ENCODE peak calls at places on chromosomes 13 and 19, in ten cellular contexts. I, O, Z, H, T, M, J, B, X and W are unnamed samples.

GRCh38 chr19:374183-374885 is 29.7 kb upstream of the MIER2 start:
- DNase-seq in I (no peak), O (no peak), Z (no peak), H (peak; percentile 55), T (no peak), M (no peak), J (no peak), B (no peak), X (no peak), W (no peak)

GRCh38 chr19:41189425-41190065 is 3.5 kb upstream of the CYP2S1 start:
- DNase-seq in I (no peak), O (no peak), Z (no peak), H (no peak), T (no peak), M (no peak), J (no peak), B (no peak), X (no peak), W (no peak)

GRCh38 chr13:19586904-19587634 is 25.7 kb upstream of the TPTE2 start:
- DNase-seq in I (peak; percentile 55), O (no peak), Z (no peak), H (no peak), T (peak; percentile 31), M (peak; percentile 52), J (no peak), B (peak; percentile 65), X (no peak), W (no peak)

GRCh38 chr13:20239748-20240147 is 7.6 kb upstream of the GJB6 start:
- DNase-seq in I (peak; percentile 24), O (no peak), Z (no peak), H (no peak), T (no peak), M (no peak), J (no peak), B (no peak), X (no peak), W (no peak)

GRCh38 chr13:94679614-94680013 is 32.7 kb downstream of the SOX21 start:
- DNase-seq in I (no peak), O (no peak), Z (no peak), H (no peak), T (no peak), M (no peak), J (no peak), B (no peak), X (no peak), W (no peak)

GRCh38 chr13:43196171-43196611 is 172.8 kb downstream of the DNAJC15 start:
- DNase-seq in I (no peak), O (no peak), Z (no peak), H (peak; percentile 68), T (no peak), M (peak; percentile 70), J (no peak), B (no peak), X (peak; percentile 61), W (no peak)

GRCh38 chr13:45879666-45880065 is 28.1 kb upstream of the SIAH3 start:
- DNase-seq in I (peak; percentile 10), O (peak; percentile 25), Z (no peak), H (no peak), T (peak; percentile 48), M (no peak), J (peak; percentile 57), B (peak; percentile 39), X (no peak), W (no peak)

GRCh38 chr19:4099054-4099764 is 24.7 kb downstream of the MAP2K2 start:
- DNase-seq in I (no peak), O (no peak), Z (no peak), H (no peak), T (no peak), M (no peak), J (no peak), B (no peak), X (no peak), W (no peak)

GRCh38 chr13:102355251-102355650 is 46.6 kb downstream of the FGF14 start:
- DNase-seq in I (no peak), O (no peak), Z (no peak), H (no peak), T (no peak), M (no peak), J (no peak), B (no peak), X (no peak), W (no peak)

GRCh38 chr19:1080360-1081161 is 13.6 kb downstream of the ARHGAP45 start:
- DNase-seq in I (no peak), O (no peak), Z (no peak), H (no peak), T (no peak), M (no peak), J (no peak), B (no peak), X (no peak), W (no peak)

GRCh38 chr19:38661996-38662395 is 14.5 kb downstream of the ACTN4 start:
- DNase-seq in I (peak; percentile 55), O (no peak), Z (no peak), H (no peak), T (peak; percentile 69), M (no peak), J (no peak), B (no peak), X (no peak), W (no peak)

GRCh38 chr13:28467034-28467433 is 27.9 kb downstream of the FLT1 start:
- DNase-seq in I (no peak), O (no peak), Z (no peak), H (no peak), T (no peak), M (no peak), J (no peak), B (no peak), X (no peak), W (no peak)

GRCh38 chr13:43529796-43530195 is 257.0 kb downstream of the ENOX1 start:
- DNase-seq in I (no peak), O (no peak), Z (no peak), H (no peak), T (no peak), M (no peak), J (no peak), B (no peak), X (no peak), W (no peak)

GRCh38 chr13:65461590-65461989 is 1768.5 kb downstream of the PCDH9 start:
- DNase-seq in I (no peak), O (no peak), Z (no peak), H (no peak), T (no peak), M (no peak), J (peak; percentile 41), B (no peak), X (no peak), W (no peak)

GRCh38 chr13:59364508-59365187 is 799.1 kb downstream of the DIAPH3 start:
- DNase-seq in I (no peak), O (peak; percentile 2), Z (no peak), H (peak; percentile 73), T (no peak), M (peak; percentile 62), J (no peak), B (no peak), X (no peak), W (no peak)

GRCh38 chr19:20179946-20180345 is 12.9 kb downstream of the ZNF486 start:
- DNase-seq in I (no peak), O (no peak), Z (no peak), H (no peak), T (no peak), M (no peak), J (no peak), B (no peak), X (no peak), W (no peak)

GRCh38 chr13:109151696-109152095 is 522.3 kb downstream of the MYO16 start:
- DNase-seq in I (no peak), O (no peak), Z (no peak), H (no peak), T (no peak), M (no peak), J (no peak), B (no peak), X (no peak), W (no peak)
- H3K4me1 ChIP-seq in I (no peaks in the 10 kb centered on the region), O (peaks cover 62% of the 10 kb centered on the region), Z (peaks cover 49% of the 10 kb centered on the region), H (peaks cover 49% of the 10 kb centered on the region), T (peaks cover 7% of the 10 kb centered on the region), M (peaks cover 48% of the 10 kb centered on the region), J (peaks cover 3% of the 10 kb centered on the region), B (no peaks in the 10 kb centered on the region), X (peaks cover 13% of the 10 kb centered on the region), W (peaks cover 21% of the 10 kb centered on the region)

DNA sequence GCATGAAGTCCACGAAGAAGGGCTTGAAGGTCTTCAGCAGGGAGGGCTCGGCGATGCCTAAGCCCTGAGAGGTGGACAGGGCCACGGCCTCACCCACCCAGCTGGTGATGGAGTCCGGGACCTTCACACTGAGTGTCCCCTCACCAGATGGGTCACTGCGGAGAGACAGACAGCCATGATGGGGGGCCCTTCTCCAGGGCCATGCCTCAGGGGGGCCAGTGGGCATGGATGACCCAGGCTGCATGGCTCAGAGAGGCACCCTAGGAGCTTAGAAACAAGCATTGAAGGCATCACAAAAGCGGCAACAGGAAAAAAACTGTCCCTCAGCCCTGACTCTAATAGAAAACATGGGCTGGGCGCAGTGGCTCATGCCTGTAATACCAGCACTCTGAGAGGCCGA is 63.2 kb downstream of the F2RL3 start:
- DNase-seq in I (no peak), O (no peak), Z (peak; percentile 68), H (no peak), T (no peak), M (no peak), J (peak; percentile 20), B (no peak), X (no peak), W (no peak)
- TF ChIP-seq EP300 in I (no peak), O (no peak), Z (no peak), H (no peak), T (no peak), M (no peak), J (no peak), B (no peak), X (no peak), W (no peak)

DNA sequence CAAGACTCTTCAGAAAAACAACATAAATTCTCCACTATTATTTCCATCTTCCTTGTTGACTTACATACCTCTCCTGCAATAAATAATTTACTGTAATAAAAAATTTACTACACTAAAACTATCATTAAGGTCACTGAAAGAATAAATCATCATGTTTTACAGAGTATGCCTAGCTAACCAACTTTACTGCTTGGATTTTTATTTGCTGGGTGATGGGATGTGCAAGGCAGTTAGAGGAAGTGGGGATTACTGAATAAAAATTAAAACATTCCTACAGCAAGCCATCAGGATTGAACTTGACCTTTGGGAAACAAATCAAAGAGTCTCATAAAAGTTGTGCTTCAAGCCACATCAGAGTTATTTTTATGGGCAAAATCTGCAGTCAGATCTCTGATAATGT is 610.3 kb downstream of the TBC1D4 start:
- DNase-seq in I (no peak), O (peak; percentile 43), Z (no peak), H (no peak), T (no peak), M (no peak), J (no peak), B (no peak), X (no peak), W (no peak)
- H3K4me1 ChIP-seq in I (no peaks in the 10 kb centered on the region), O (peaks cover 6% of the 10 kb centered on the region), Z (no peaks in the 10 kb centered on the region), H (no peaks in the 10 kb centered on the region), T (no peaks in the 10 kb centered on the region), M (no peaks in the 10 kb centered on the region), J (no peaks in the 10 kb centered on the region), B (no peaks in the 10 kb centered on the region), X (no peaks in the 10 kb centered on the region), W (no peaks in the 10 kb centered on the region)

DNA sequence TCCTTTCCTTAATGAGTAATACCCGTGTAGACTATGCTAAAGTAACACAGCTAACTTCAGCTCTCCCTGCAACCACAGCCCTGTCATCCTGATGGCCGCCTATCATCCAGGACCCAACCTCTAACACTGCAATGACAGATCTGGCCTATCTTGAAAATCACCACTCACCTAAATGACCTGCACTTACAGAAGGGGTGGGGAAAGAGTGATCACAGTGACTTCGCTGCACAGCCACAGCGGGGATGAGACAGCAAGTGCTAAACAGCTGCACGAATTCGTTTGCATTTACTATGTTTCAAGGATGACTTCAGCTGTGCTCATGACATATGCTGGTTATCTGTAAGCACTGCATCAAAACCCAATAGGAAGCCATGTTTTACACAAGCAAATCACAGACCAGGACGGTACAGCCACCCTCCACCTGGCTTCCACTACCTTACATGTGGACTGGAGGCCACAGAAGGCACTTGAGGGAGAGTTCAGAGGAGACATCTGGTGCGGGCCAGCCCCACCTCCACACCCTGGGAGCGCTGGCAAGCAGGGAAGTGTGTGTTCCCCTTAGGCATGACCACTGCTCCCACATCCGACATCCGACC is 95.9 kb downstream of the STK24 start:
- DNase-seq in I (peak; percentile 46), O (no peak), Z (no peak), H (peak; percentile 82), T (no peak), M (peak; percentile 49), J (no peak), B (no peak), X (no peak), W (no peak)
- TF ChIP-seq EP300 in I (no peak), O (no peak), Z (no peak), H (no peak), T (no peak), M (no peak), J (no peak), B (no peak), X (no peak), W (peak; percentile 39)